ENCODE peak calls at places on chromosomes 11 and 22, in seven cellular contexts. M is sigmoid colon, X is heart left ventricle, L is esophagus squamous epithelium, O is body of pancreas, R is NB4, V is ovary. C is an unnamed sample.

GRCh38 chr22:37318255-37319109 is 36.2 kb downstream of the CYTH4 start:
- DNase-seq in O (no peak), L (no peak), M (no peak), V (no peak), R (no peak), X (no peak), C (no peak)

GRCh38 chr22:41023299-41023623 is 69.1 kb upstream of the EP300 start:
- DNase-seq in R (no peak), L (no peak), V (no peak), X (no peak), O (no peak), M (no peak), C (no peak)

GRCh38 chr11:122339661-122340060 is 223.6 kb upstream of the BLID start:
- DNase-seq in O (no peak), L (no peak), R (no peak), V (no peak), M (no peak), X (no peak), C (no peak)

GRCh38 chr11:111730871-111731591 is 35.2 kb downstream of the PPP2R1B start:
- DNase-seq in R (no peak), V (no peak), O (peak; percentile 84), X (peak; percentile 44), L (no peak), M (peak; percentile 73), C (no peak)

GRCh38 chr11:64888761-64889511 is 10.5 kb upstream of the EHD1 start:
- DNase-seq in O (no peak), X (no peak), M (no peak), V (no peak), R (no peak), L (no peak), C (no peak)

GRCh38 chr11:102757823-102758549 is 22.4 kb downstream of the MMP10 start:
- DNase-seq in V (no peak), M (no peak), X (no peak), L (no peak), R (peak; percentile 41), O (peak; percentile 5), C (no peak)

GRCh38 chr11:117618956-117619355 is 178.1 kb downstream of the DSCAML1 start:
- DNase-seq in M (peak; percentile 57), V (no peak), L (no peak), R (no peak), X (no peak), O (peak; percentile 36), C (no peak)

GRCh38 chr11:45000918-45001317 is 50.2 kb upstream of the TP53I11 start:
- DNase-seq in R (no peak), X (no peak), M (peak; percentile 40), L (no peak), V (no peak), O (no peak), C (no peak)

GRCh38 chr22:44318751-44319150 is 6.0 kb upstream of the SHISAL1 start:
- DNase-seq in V (no peak), X (no peak), R (no peak), O (no peak), M (no peak), L (no peak), C (no peak)

GRCh38 chr11:2224254-2224653 is 46.1 kb downstream of the ASCL2 start:
- DNase-seq in O (no peak), L (no peak), V (no peak), R (no peak), M (no peak), X (no peak), C (no peak)

GRCh38 chr11:76124905-76125566 is 81.3 kb downstream of the WNT11 start:
- DNase-seq in O (no peak), L (no peak), V (no peak), X (no peak), M (no peak), R (no peak), C (no peak)

GRCh38 chr11:92707665-92708064 is 261.8 kb upstream of the MTNR1B start:
- DNase-seq in R (no peak), L (no peak), M (no peak), X (no peak), V (no peak), O (no peak), C (no peak)

GRCh38 chr11:27722945-27723344 is 22.7 kb upstream of the BDNF start:
- DNase-seq in X (no peak), V (no peak), R (no peak), L (no peak), M (no peak), O (no peak), C (no peak)

GRCh38 chr11:115965754-115966504 is 461.7 kb upstream of the CADM1 start:
- DNase-seq in M (no peak), L (no peak), V (no peak), X (no peak), O (peak; percentile 44), R (no peak), C (peak; percentile 21)

GRCh38 chr11:73359930-73360742 is 16.1 kb upstream of the RELT start:
- DNase-seq in R (peak; percentile 59), V (no peak), M (no peak), L (no peak), O (no peak), X (no peak), C (no peak)

GRCh38 chr11:65960824-65961266 is 689 bp upstream of the SART1 start:
- DNase-seq in X (no peak), R (no peak), L (no peak), M (no peak), O (no peak), V (no peak), C (no peak)

GRCh38 chr11:117969160-117969991 is 16.8 kb upstream of the IL10RA start:
- DNase-seq in L (no peak), O (no peak), V (no peak), R (no peak), X (no peak), M (no peak), C (no peak)

GRCh38 chr11:10866893-10867331 is 9.1 kb upstream of the ZBED5 start:
- DNase-seq in X (no peak), M (no peak), O (no peak), L (no peak), R (peak; percentile 20), V (no peak), C (no peak)

GRCh38 chr22:48372395-48372794 is 1455.3 kb downstream of the BRD1 start:
- DNase-seq in M (peak; percentile 28), X (no peak), V (no peak), R (no peak), O (no peak), L (no peak), C (no peak)

GRCh38 chr11:72222106-72222891 is 2.3 kb upstream of the INPPL1 start:
- DNase-seq in X (no peak), M (no peak), O (no peak), V (no peak), L (no peak), R (no peak), C (no peak)

GRCh38 chr11:17735823-17736772 is 1.5 kb downstream of the KCNC1 start:
- DNase-seq in R (no peak), V (no peak), L (no peak), M (peak; percentile 53), X (no peak), O (no peak), C (no peak)

GRCh38 chr11:912266-912665 is 1.7 kb upstream of the CHID1 start:
- DNase-seq in V (no peak), O (no peak), R (no peak), M (no peak), L (no peak), X (no peak), C (no peak)

GRCh38 chr11:113675003-113675471 is 31.1 kb downstream of the TMPRSS5 start:
- DNase-seq in V (no peak), O (peak; percentile 9), M (no peak), L (no peak), R (peak; percentile 70), X (no peak), C (peak; percentile 62)

GRCh38 chr22:29346659-29347058 is 31.2 kb upstream of the RASL10A start:
- DNase-seq in V (no peak), M (no peak), X (no peak), R (no peak), O (no peak), L (no peak), C (no peak)

GRCh38 chr11:117146521-117146920 is 2.4 kb downstream of the PAFAH1B2 start:
- DNase-seq in O (no peak), R (peak; percentile 41), V (peak; percentile 35), M (no peak), X (no peak), L (no peak), C (no peak)

DNA sequence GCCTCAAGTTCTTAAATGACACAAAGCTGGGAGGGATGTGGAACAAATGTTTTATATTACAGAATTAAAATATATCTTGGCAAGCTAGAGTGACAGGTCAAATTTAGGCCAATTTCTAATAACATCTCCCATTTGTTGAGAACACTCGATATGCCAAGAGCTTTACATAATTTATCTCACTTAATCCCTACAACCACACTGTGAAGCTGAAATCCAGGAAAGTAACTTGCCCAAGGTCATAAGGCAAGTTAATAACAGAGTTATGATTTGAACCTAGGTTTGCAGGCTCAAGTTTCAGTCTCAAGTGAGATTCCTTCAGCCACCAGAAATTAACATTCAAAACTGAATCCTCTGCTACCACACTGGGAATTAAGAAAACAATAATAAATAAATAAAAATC is 38.3 kb downstream of the RAB30 start:
- DNase-seq in O (no peak), V (no peak), R (no peak), M (no peak), L (no peak), X (no peak), C (no peak)
- TF ChIP-seq POLR2A in O (no peak), V (no peak), R (no peak), M (no peak), L (no peak), X (no peak), C (no peak)

DNA sequence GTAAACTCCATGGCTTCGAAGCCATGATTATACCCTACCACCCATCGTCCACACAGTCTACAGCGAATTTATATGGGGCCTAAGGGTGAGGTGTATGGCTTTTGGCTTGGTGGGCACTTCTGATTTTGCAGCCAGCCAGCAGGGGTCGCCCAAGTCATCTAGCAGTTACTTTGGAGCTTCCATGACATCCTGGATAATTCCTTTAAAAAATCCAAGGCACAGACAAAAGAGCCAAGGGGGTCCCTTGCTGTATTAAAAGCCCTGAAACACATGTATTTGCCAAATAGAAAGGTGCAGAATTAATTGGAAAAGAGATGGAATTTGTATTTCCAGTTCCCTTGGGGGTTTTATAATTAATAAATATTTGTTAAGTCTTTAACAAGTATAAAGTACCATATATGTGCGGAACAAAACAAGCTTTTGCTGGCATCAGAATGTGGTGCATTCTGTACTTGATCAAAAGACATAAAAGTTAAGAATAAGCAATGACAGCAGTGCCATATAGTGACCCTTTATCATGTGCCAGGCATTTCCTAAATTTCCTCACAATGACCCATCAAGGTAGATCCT is 132.8 kb upstream of the PITPNB start:
- DNase-seq in O (peak; percentile 71), L (no peak), R (peak; percentile 47), V (peak; percentile 79), M (peak; percentile 84), X (peak; percentile 56), C (no peak)
- TF ChIP-seq POLR2A in O (no peak), L (no peak), R (no peak), V (no peak), M (no peak), X (no peak), C (no peak)

GRCh38 chr11:129750343-129751292 is 65.0 kb upstream of the TMEM45B start:
- DNase-seq in O (peak; percentile 78), L (no peak), V (peak; percentile 68), M (peak; percentile 68), R (peak; percentile 82), X (peak; percentile 58), C (peak; percentile 13)
- TF ChIP-seq POLR2A in O (no peak), L (no peak), V (no peak), M (no peak), R (no peak), X (no peak), C (no peak)

GRCh38 chr11:62574363-62575057 is 819 bp upstream of the EEF1G start:
- DNase-seq in O (peak; percentile 43), V (peak; percentile 51), L (no peak), X (no peak), M (no peak), R (peak; percentile 72), C (no peak)
- TF ChIP-seq POLR2A in O (no peak), V (no peak), L (no peak), X (no peak), M (no peak), R (peak; percentile 5), C (peak; percentile 33)

C was measured in H54.